ENCODE peak calls at places on chromosomes 2 and 18, in five cellular contexts. I is HL-60; T is stimulated activated CD4-positive, alpha-beta T cell treated with anti-CD3 and anti-CD28 coated beads, Interleukin-1b, Interleukin-23, amount 100 ng/mL, for 24 hours; R is RKO; L is AG08396. P is an unnamed sample.

GRCh38 chr2:29995241-29995640 is 73.9 kb upstream of the ALK start:
- DNase-seq in I (no peak), T (no peak), R (no peak), L (no peak), P (no peak)

GRCh38 chr18:64110692-64111480 is 38.0 kb downstream of the LINC00305 start:
- DNase-seq in I (no peak), T (no peak), R (peak; percentile 21), L (no peak), P (peak; percentile 19)

GRCh38 chr2:69195706-69196105 is 182.7 kb downstream of the ANTXR1 start:
- DNase-seq in I (no peak), T (no peak), R (no peak), L (no peak), P (no peak)

GRCh38 chr2:32484907-32485306 is 128.1 kb downstream of the BIRC6 start:
- DNase-seq in I (peak; percentile 82), T (no peak), R (peak; percentile 9), L (peak; percentile 62), P (no peak)

GRCh38 chr18:49553003-49553402 is 8.9 kb upstream of the LIPG start:
- DNase-seq in I (no peak), T (no peak), R (no peak), L (no peak), P (no peak)

GRCh38 chr18:32730068-32730467 is 42.8 kb downstream of the KLHL14 start:
- DNase-seq in I (no peak), T (no peak), R (no peak), L (no peak), P (peak; percentile 49)

GRCh38 chr2:12587729-12588522 is 128.8 kb upstream of the TRIB2 start:
- DNase-seq in I (peak; percentile 86), T (no peak), R (peak; percentile 60), L (peak; percentile 81), P (no peak)

GRCh38 chr2:225637199-225637598 is 237.7 kb downstream of the NYAP2 start:
- DNase-seq in I (no peak), T (no peak), R (no peak), L (no peak), P (no peak)

GRCh38 chr18:54528942-54529376 is 62.1 kb upstream of the DYNAP start:
- DNase-seq in I (no peak), T (no peak), R (no peak), L (no peak), P (no peak)

GRCh38 chr2:85591563-85591962 is 4.0 kb upstream of the RNF181 start:
- DNase-seq in I (no peak), T (no peak), R (no peak), L (no peak), P (no peak)

GRCh38 chr18:11511434-11512095 is 97.8 kb upstream of the SLC35G4 start:
- DNase-seq in I (no peak), T (no peak), R (no peak), L (no peak), P (no peak)

GRCh38 chr18:23237524-23238151 is 102.4 kb downstream of the CABLES1 start:
- DNase-seq in I (no peak), T (peak; percentile 18), R (no peak), L (peak; percentile 60), P (no peak)

GRCh38 chr2:84838434-84839145 is 42.3 kb downstream of the TRABD2A start:
- DNase-seq in I (no peak), T (no peak), R (no peak), L (peak; percentile 60), P (no peak)

GRCh38 chr2:133652407-133652806 is 84.1 kb upstream of the NCKAP5 start:
- DNase-seq in I (no peak), T (no peak), R (no peak), L (peak; percentile 30), P (no peak)

GRCh38 chr2:11829947-11830707 is 83.7 kb downstream of the LPIN1 start:
- DNase-seq in I (peak; percentile 86), T (peak; percentile 27), R (peak; percentile 96), L (peak; percentile 87), P (peak; percentile 68)

GRCh38 chr2:29311458-29311857 is 196.2 kb downstream of the CLIP4 start:
- DNase-seq in I (no peak), T (no peak), R (no peak), L (no peak), P (no peak)

GRCh38 chr2:198219292-198219691 is 414.9 kb downstream of the PLCL1 start:
- DNase-seq in I (no peak), T (no peak), R (no peak), L (no peak), P (no peak)

GRCh38 chr2:240646061-240646899 is 21.0 kb downstream of the GPR35 start:
- DNase-seq in I (peak; percentile 32), T (no peak), R (no peak), L (peak; percentile 11), P (peak; percentile 9)

GRCh38 chr18:65278939-65279667 is 471.7 kb upstream of the CDH7 start:
- DNase-seq in I (no peak), T (no peak), R (no peak), L (no peak), P (no peak)

GRCh38 chr2:157251932-157252331 is 5.6 kb upstream of the GALNT5 start:
- DNase-seq in I (no peak), T (no peak), R (no peak), L (no peak), P (no peak)

GRCh38 chr2:119630121-119630520 is 48.9 kb upstream of the TMEM177 start:
- DNase-seq in I (no peak), T (no peak), R (no peak), L (no peak), P (no peak)

GRCh38 chr2:21118302-21118920 is 5.4 kb upstream of the TDRD15 start:
- DNase-seq in I (no peak), T (no peak), R (peak; percentile 60), L (peak; percentile 19), P (peak; percentile 49)

GRCh38 chr18:23038712-23039111 is 96.6 kb upstream of the CABLES1 start:
- DNase-seq in I (no peak), T (no peak), R (no peak), L (no peak), P (no peak)

GRCh38 chr2:237413293-237414055 is 490 bp downstream of the COL6A3 start:
- DNase-seq in I (no peak), T (no peak), R (no peak), L (no peak), P (no peak)

GRCh38 chr18:35513181-35513932 is 15.6 kb upstream of the INO80C start:
- DNase-seq in I (no peak), T (no peak), R (no peak), L (peak; percentile 61), P (no peak)

GRCh38 chr2:104858325-104858978 is 4.5 kb downstream of the POU3F3 start:
- DNase-seq in I (no peak), T (no peak), R (no peak), L (no peak), P (no peak)

GRCh38 chr18:55790296-55790695 is 202.3 kb upstream of the TCF4 start:
- DNase-seq in I (no peak), T (no peak), R (no peak), L (peak; percentile 56), P (no peak)

GRCh38 chr2:215409331-215410127 is 26.3 kb downstream of the FN1 start:
- DNase-seq in I (no peak), T (no peak), R (no peak), L (no peak), P (no peak)

P was measured in NCI-H1105 treated with DMSO at 0.1 percent for 48 hours.